ENCODE peak calls at places on chromosomes 1 and 21, in six cellular contexts. One of them, this sample, is unnamed.

GRCh38 chr1:100736766-100737165 is 17.2 kb downstream of the VCAM1 start:
- DNase-seq in NCI-H146: no peak
- DNase-seq in HS-5: peak; percentile 29
- DNase-seq in NCI-H1092 treated with DMSO at 0.1 percent for 48 hours: no peak
- DNase-seq in AG09319: peak; percentile 38
- DNase-seq in GM12878: no peak
- DNase-seq in this sample: no peak

GRCh38 chr1:202860744-202861419 is 28.1 kb downstream of the RABIF start:
- DNase-seq in NCI-H146: no peak
- DNase-seq in HS-5: no peak
- DNase-seq in NCI-H1092 treated with DMSO at 0.1 percent for 48 hours: peak; percentile 68
- DNase-seq in AG09319: no peak
- DNase-seq in GM12878: no peak
- DNase-seq in this sample: peak; percentile 29

GRCh38 chr21:17660449-17660848 is 47.7 kb upstream of the BTG3 start:
- DNase-seq in NCI-H146: no peak
- DNase-seq in HS-5: no peak
- DNase-seq in NCI-H1092 treated with DMSO at 0.1 percent for 48 hours: no peak
- DNase-seq in AG09319: no peak
- DNase-seq in GM12878: no peak
- DNase-seq in this sample: peak; percentile 27

GRCh38 chr1:26277261-26277661 is 2.6 kb upstream of the SH3BGRL3 start:
- DNase-seq in NCI-H146: no peak
- DNase-seq in HS-5: no peak
- DNase-seq in NCI-H1092 treated with DMSO at 0.1 percent for 48 hours: no peak
- DNase-seq in AG09319: no peak
- DNase-seq in GM12878: no peak
- DNase-seq in this sample: no peak

GRCh38 chr1:200877839-200878551 is 5.2 kb downstream of the GPR25 start:
- DNase-seq in NCI-H146: no peak
- DNase-seq in HS-5: no peak
- DNase-seq in NCI-H1092 treated with DMSO at 0.1 percent for 48 hours: no peak
- DNase-seq in AG09319: no peak
- DNase-seq in GM12878: peak; percentile 89
- DNase-seq in this sample: no peak

GRCh38 chr1:169109561-169110134 is 3.2 kb downstream of the ATP1B1 start:
- DNase-seq in NCI-H146: peak; percentile 47
- DNase-seq in HS-5: no peak
- DNase-seq in NCI-H1092 treated with DMSO at 0.1 percent for 48 hours: no peak
- DNase-seq in AG09319: no peak
- DNase-seq in GM12878: no peak
- DNase-seq in this sample: peak; percentile 96

GRCh38 chr1:1597275-1597930 is 2.5 kb downstream of the FNDC10 start:
- DNase-seq in NCI-H146: no peak
- DNase-seq in HS-5: no peak
- DNase-seq in NCI-H1092 treated with DMSO at 0.1 percent for 48 hours: no peak
- DNase-seq in AG09319: no peak
- DNase-seq in GM12878: no peak
- DNase-seq in this sample: no peak

GRCh38 chr1:99943238-99943794 is 26.5 kb upstream of the SLC35A3 start:
- DNase-seq in NCI-H146: no peak
- DNase-seq in HS-5: no peak
- DNase-seq in NCI-H1092 treated with DMSO at 0.1 percent for 48 hours: peak; percentile 66
- DNase-seq in AG09319: peak; percentile 79
- DNase-seq in GM12878: no peak
- DNase-seq in this sample: peak; percentile 4

GRCh38 chr1:185934476-185935189 is 200.4 kb downstream of the HMCN1 start:
- DNase-seq in NCI-H146: no peak
- DNase-seq in HS-5: peak; percentile 16
- DNase-seq in NCI-H1092 treated with DMSO at 0.1 percent for 48 hours: no peak
- DNase-seq in AG09319: peak; percentile 54
- DNase-seq in GM12878: no peak
- DNase-seq in this sample: peak; percentile 95

GRCh38 chr1:26772687-26773086 is 15.1 kb upstream of the PIGV start:
- DNase-seq in NCI-H146: no peak
- DNase-seq in HS-5: peak; percentile 98
- DNase-seq in NCI-H1092 treated with DMSO at 0.1 percent for 48 hours: no peak
- DNase-seq in AG09319: peak; percentile 86
- DNase-seq in GM12878: no peak
- DNase-seq in this sample: peak; percentile 67

GRCh38 chr1:29860681-29861080 is 624.4 kb downstream of the PTPRU start:
- DNase-seq in NCI-H146: no peak
- DNase-seq in HS-5: no peak
- DNase-seq in NCI-H1092 treated with DMSO at 0.1 percent for 48 hours: no peak
- DNase-seq in AG09319: no peak
- DNase-seq in GM12878: no peak
- DNase-seq in this sample: no peak

GRCh38 chr1:12097321-12097720 is 34.2 kb downstream of the TNFRSF8 start:
- DNase-seq in NCI-H146: no peak
- DNase-seq in HS-5: no peak
- DNase-seq in NCI-H1092 treated with DMSO at 0.1 percent for 48 hours: no peak
- DNase-seq in AG09319: no peak
- DNase-seq in GM12878: no peak
- DNase-seq in this sample: peak; percentile 12

GRCh38 chr1:180974236-180974635 is 48.4 kb downstream of the STX6 start:
- DNase-seq in NCI-H146: peak; percentile 52
- DNase-seq in HS-5: no peak
- DNase-seq in NCI-H1092 treated with DMSO at 0.1 percent for 48 hours: no peak
- DNase-seq in AG09319: no peak
- DNase-seq in GM12878: no peak
- DNase-seq in this sample: peak; percentile 84

GRCh38 chr1:25255711-25256577 is 8.7 kb upstream of the RSRP1 start:
- DNase-seq in NCI-H146: no peak
- DNase-seq in HS-5: no peak
- DNase-seq in NCI-H1092 treated with DMSO at 0.1 percent for 48 hours: no peak
- DNase-seq in AG09319: no peak
- DNase-seq in GM12878: no peak
- DNase-seq in this sample: no peak

GRCh38 chr1:205276334-205277065 is 45.0 kb downstream of the NUAK2 start:
- DNase-seq in NCI-H146: no peak
- DNase-seq in HS-5: no peak
- DNase-seq in NCI-H1092 treated with DMSO at 0.1 percent for 48 hours: peak; percentile 43
- DNase-seq in AG09319: no peak
- DNase-seq in GM12878: no peak
- DNase-seq in this sample: no peak

GRCh38 chr1:37486680-37487618 is 12.6 kb downstream of the ZC3H12A start:
- DNase-seq in NCI-H146: peak; percentile 35
- DNase-seq in HS-5: no peak
- DNase-seq in NCI-H1092 treated with DMSO at 0.1 percent for 48 hours: peak; percentile 56
- DNase-seq in AG09319: no peak
- DNase-seq in GM12878: no peak
- DNase-seq in this sample: peak; percentile 52

GRCh38 chr1:215133532-215133931 is 51.0 kb downstream of the KCNK2 start:
- DNase-seq in NCI-H146: no peak
- DNase-seq in HS-5: no peak
- DNase-seq in NCI-H1092 treated with DMSO at 0.1 percent for 48 hours: no peak
- DNase-seq in AG09319: no peak
- DNase-seq in GM12878: no peak
- DNase-seq in this sample: peak; percentile 91

GRCh38 chr1:56709269-56709880 is 64.3 kb downstream of the PRKAA2 start:
- DNase-seq in NCI-H146: peak; percentile 49
- DNase-seq in HS-5: no peak
- DNase-seq in NCI-H1092 treated with DMSO at 0.1 percent for 48 hours: peak; percentile 35
- DNase-seq in AG09319: peak; percentile 29
- DNase-seq in GM12878: no peak
- DNase-seq in this sample: peak; percentile 69

GRCh38 chr1:90963651-90964050 is 58.2 kb downstream of the ZNF644 start:
- DNase-seq in NCI-H146: no peak
- DNase-seq in HS-5: no peak
- DNase-seq in NCI-H1092 treated with DMSO at 0.1 percent for 48 hours: no peak
- DNase-seq in AG09319: no peak
- DNase-seq in GM12878: no peak
- DNase-seq in this sample: peak; percentile 29

GRCh38 chr1:43324810-43325209 is 12.8 kb upstream of the MPL start:
- DNase-seq in NCI-H146: no peak
- DNase-seq in HS-5: no peak
- DNase-seq in NCI-H1092 treated with DMSO at 0.1 percent for 48 hours: no peak
- DNase-seq in AG09319: no peak
- DNase-seq in GM12878: no peak
- DNase-seq in this sample: no peak

GRCh38 chr1:222390181-222390580 is 157.7 kb downstream of the HHIPL2 start:
- DNase-seq in NCI-H146: no peak
- DNase-seq in HS-5: no peak
- DNase-seq in NCI-H1092 treated with DMSO at 0.1 percent for 48 hours: no peak
- DNase-seq in AG09319: no peak
- DNase-seq in GM12878: no peak
- DNase-seq in this sample: no peak

GRCh38 chr1:23446644-23447310 is 22.2 kb upstream of the TCEA3 start:
- DNase-seq in NCI-H146: peak; percentile 9
- DNase-seq in HS-5: no peak
- DNase-seq in NCI-H1092 treated with DMSO at 0.1 percent for 48 hours: peak; percentile 33
- DNase-seq in AG09319: no peak
- DNase-seq in GM12878: no peak
- DNase-seq in this sample: no peak

GRCh38 chr1:241311056-241311746 is 45.8 kb downstream of the RGS7 start:
- DNase-seq in NCI-H146: peak; percentile 35
- DNase-seq in HS-5: no peak
- DNase-seq in NCI-H1092 treated with DMSO at 0.1 percent for 48 hours: no peak
- DNase-seq in AG09319: no peak
- DNase-seq in GM12878: no peak
- DNase-seq in this sample: peak; percentile 42

GRCh38 chr1:15184445-15185103 is 31.0 kb downstream of the TMEM51 start:
- DNase-seq in NCI-H146: no peak
- DNase-seq in HS-5: no peak
- DNase-seq in NCI-H1092 treated with DMSO at 0.1 percent for 48 hours: no peak
- DNase-seq in AG09319: no peak
- DNase-seq in GM12878: no peak
- DNase-seq in this sample: no peak

GRCh38 chr1:244862354-244862698 is 2.0 kb downstream of the HNRNPU start:
- DNase-seq in NCI-H146: peak; percentile 46
- DNase-seq in HS-5: no peak
- DNase-seq in NCI-H1092 treated with DMSO at 0.1 percent for 48 hours: no peak
- DNase-seq in AG09319: no peak
- DNase-seq in GM12878: no peak
- DNase-seq in this sample: no peak

GRCh38 chr1:32247983-32248889 is 1.2 kb downstream of the FAM167B start:
- DNase-seq in NCI-H146: peak; percentile 87
- DNase-seq in HS-5: no peak
- DNase-seq in NCI-H1092 treated with DMSO at 0.1 percent for 48 hours: peak; percentile 74
- DNase-seq in AG09319: no peak
- DNase-seq in GM12878: no peak
- DNase-seq in this sample: peak; percentile 43

GRCh38 chr1:53206735-53207379 is 10.2 kb downstream of the CPT2 start:
- DNase-seq in NCI-H146: no peak
- DNase-seq in HS-5: no peak
- DNase-seq in NCI-H1092 treated with DMSO at 0.1 percent for 48 hours: no peak
- DNase-seq in AG09319: no peak
- DNase-seq in GM12878: no peak
- DNase-seq in this sample: no peak

GRCh38 chr1:165050246-165050645 is 306.3 kb downstream of the LMX1A start:
- DNase-seq in NCI-H146: peak; percentile 15
- DNase-seq in HS-5: no peak
- DNase-seq in NCI-H1092 treated with DMSO at 0.1 percent for 48 hours: no peak
- DNase-seq in AG09319: no peak
- DNase-seq in GM12878: no peak
- DNase-seq in this sample: no peak

GRCh38 chr1:211939876-211940468 is 95.4 kb downstream of the INTS7 start:
- DNase-seq in NCI-H146: no peak
- DNase-seq in HS-5: no peak
- DNase-seq in NCI-H1092 treated with DMSO at 0.1 percent for 48 hours: no peak
- DNase-seq in AG09319: no peak
- DNase-seq in GM12878: peak; percentile 99
- DNase-seq in this sample: peak; percentile 32

GRCh38 chr1:4170548-4170947 is 270.5 kb upstream of the C1orf174 start:
- DNase-seq in NCI-H146: no peak
- DNase-seq in HS-5: no peak
- DNase-seq in NCI-H1092 treated with DMSO at 0.1 percent for 48 hours: no peak
- DNase-seq in AG09319: no peak
- DNase-seq in GM12878: no peak
- DNase-seq in this sample: no peak

GRCh38 chr1:242147096-242147976 is 148.4 kb upstream of the MAP1LC3C start:
- DNase-seq in NCI-H146: no peak
- DNase-seq in HS-5: peak; percentile 19
- DNase-seq in NCI-H1092 treated with DMSO at 0.1 percent for 48 hours: no peak
- DNase-seq in AG09319: no peak
- DNase-seq in GM12878: no peak
- DNase-seq in this sample: peak; percentile 69

This sample was measured in renal cortical epithelial cell.